ENCODE peak calls at places on chromosomes 4 and X, in eight cellular contexts. F, A, C, M, T, S, B and R are unnamed samples.

GRCh38 chr4:7196731-7197130 is 4.4 kb downstream of the SORCS2 start:
- DNase-seq in C (no peak), A (no peak), B (no peak), F (no peak), S (no peak), M (peak; percentile 10), T (no peak), R (no peak)

GRCh38 chr4:1126506-1126905 is 13.1 kb upstream of the RNF212 start:
- DNase-seq in T (no peak), F (no peak), B (no peak), C (no peak), M (no peak), A (peak; percentile 49), S (no peak), R (no peak)

GRCh38 chr4:54904953-54905352 is 220.4 kb downstream of the KDR start:
- DNase-seq in M (no peak), A (no peak), T (no peak), B (no peak), S (no peak), F (no peak), C (no peak), R (no peak)

GRCh38 chr4:184328022-184328736 is 110.5 kb upstream of the ENPP6 start:
- DNase-seq in T (peak; percentile 89), C (peak; percentile 44), S (peak; percentile 64), B (no peak), M (no peak), F (no peak), A (no peak), R (peak; percentile 76)

GRCh38 chr4:8540072-8540471 is 40.1 kb upstream of the GPR78 start:
- DNase-seq in F (no peak), S (peak; percentile 45), A (no peak), T (no peak), M (peak; percentile 29), C (no peak), B (no peak), R (peak; percentile 37)

GRCh38 chr4:77473509-77473908 is 132.1 kb upstream of the CXCL13 start:
- DNase-seq in A (peak; percentile 25), M (no peak), S (no peak), B (peak; percentile 6), C (no peak), F (no peak), T (no peak), R (no peak)

GRCh38 chrX:66046612-66047235 is 6.8 kb upstream of the VSIG4 start:
- DNase-seq in T (peak; percentile 72), C (peak; percentile 27), A (peak; percentile 0), M (no peak), S (peak; percentile 38), F (no peak), B (no peak), R (peak; percentile 57)

GRCh38 chr4:8917868-8918783 is 46.5 kb upstream of the HMX1 start:
- DNase-seq in B (peak; percentile 41), C (peak; percentile 79), M (peak; percentile 66), S (peak; percentile 81), A (peak; percentile 63), T (peak; percentile 48), F (peak; percentile 70), R (peak; percentile 34)

GRCh38 chr4:177554966-177555574 is 112.8 kb upstream of the AGA start:
- DNase-seq in T (no peak), B (peak; percentile 14), C (peak; percentile 37), M (no peak), S (peak; percentile 38), A (peak; percentile 46), F (no peak), R (peak; percentile 0)

GRCh38 chr4:132827522-132827921 is 321.6 kb upstream of the PCDH10 start:
- DNase-seq in T (no peak), F (no peak), S (no peak), A (no peak), M (no peak), C (no peak), B (no peak), R (no peak)

GRCh38 chrX:120556251-120556650 is 4.5 kb downstream of the CUL4B start:
- DNase-seq in S (no peak), F (no peak), C (no peak), A (no peak), B (no peak), M (no peak), T (no peak), R (no peak)

GRCh38 chrX:773292-774025 is 142.9 kb downstream of the SHOX start:
- DNase-seq in S (no peak), F (no peak), M (peak; percentile 6), B (no peak), T (no peak), A (no peak), C (no peak), R (no peak)